ENCODE peak calls at places on chromosomes 16 and 17, in nine cellular contexts. One of them, this sample, is unnamed.

GRCh38 chr16:19005561-19006445 is 22.1 kb downstream of the TMC7 start:
- DNase-seq in A549: peak
- DNase-seq in fibroblast of lung: peak
- DNase-seq in RWPE2: peak
- DNase-seq in A673: peak
- DNase-seq in HFF-Myc: no peak
- DNase-seq in stomach: peak
- DNase-seq in choroid plexus epithelial cell: no peak
- DNase-seq in cardiac muscle cell: no peak
- DNase-seq in this sample: no peak

GRCh38 chr16:12639044-12639443 is 164.6 kb downstream of the CPPED1 start:
- DNase-seq in fibroblast of lung: peak
- DNase-seq in A549: no peak
- DNase-seq in choroid plexus epithelial cell: peak
- DNase-seq in stomach: no peak
- DNase-seq in A673: no peak
- DNase-seq in HFF-Myc: peak
- DNase-seq in cardiac muscle cell: no peak
- DNase-seq in RWPE2: no peak
- DNase-seq in this sample: no peak

GRCh38 chr17:50883850-50884291 is 17.7 kb upstream of the TOB1 start:
- DNase-seq in A673: no peak
- DNase-seq in fibroblast of lung: no peak
- DNase-seq in A549: no peak
- DNase-seq in RWPE2: no peak
- DNase-seq in HFF-Myc: no peak
- DNase-seq in choroid plexus epithelial cell: no peak
- DNase-seq in stomach: peak
- DNase-seq in cardiac muscle cell: peak
- DNase-seq in this sample: no peak

GRCh38 chr17:80126449-80126715 is 20.5 kb downstream of the EIF4A3 start:
- DNase-seq in choroid plexus epithelial cell: peak
- DNase-seq in A549: no peak
- DNase-seq in HFF-Myc: no peak
- DNase-seq in fibroblast of lung: no peak
- DNase-seq in stomach: no peak
- DNase-seq in RWPE2: peak
- DNase-seq in cardiac muscle cell: no peak
- DNase-seq in A673: no peak
- DNase-seq in this sample: no peak

GRCh38 chr17:36188891-36189306 is 7.7 kb downstream of the CCL3L1 start:
- DNase-seq in A549: no peak
- DNase-seq in RWPE2: no peak
- DNase-seq in A673: no peak
- DNase-seq in cardiac muscle cell: peak
- DNase-seq in stomach: no peak
- DNase-seq in choroid plexus epithelial cell: no peak
- DNase-seq in fibroblast of lung: no peak
- DNase-seq in HFF-Myc: no peak
- DNase-seq in this sample: no peak

GRCh38 chr16:14527411-14528044 is 102.5 kb downstream of the PARN start:
- DNase-seq in RWPE2: no peak
- DNase-seq in choroid plexus epithelial cell: peak
- DNase-seq in cardiac muscle cell: peak
- DNase-seq in HFF-Myc: no peak
- DNase-seq in A549: no peak
- DNase-seq in fibroblast of lung: peak
- DNase-seq in stomach: no peak
- DNase-seq in A673: no peak
- DNase-seq in this sample: no peak

GRCh38 chr16:12010388-12011251 is 34.1 kb downstream of the SNX29 start:
- DNase-seq in A673: no peak
- DNase-seq in fibroblast of lung: no peak
- DNase-seq in HFF-Myc: no peak
- DNase-seq in cardiac muscle cell: peak
- DNase-seq in stomach: no peak
- DNase-seq in RWPE2: no peak
- DNase-seq in choroid plexus epithelial cell: peak
- DNase-seq in A549: no peak
- DNase-seq in this sample: no peak

GRCh38 chr16:56814537-56815432 is 50.2 kb upstream of the SLC12A3 start:
- DNase-seq in cardiac muscle cell: peak
- DNase-seq in HFF-Myc: no peak
- DNase-seq in fibroblast of lung: peak
- DNase-seq in choroid plexus epithelial cell: no peak
- DNase-seq in stomach: no peak
- DNase-seq in A673: no peak
- DNase-seq in RWPE2: no peak
- DNase-seq in A549: peak
- DNase-seq in this sample: no peak

GRCh38 chr17:62631936-62632924 is 4.8 kb downstream of the MRC2 start:
- DNase-seq in choroid plexus epithelial cell: no peak
- DNase-seq in RWPE2: no peak
- DNase-seq in stomach: no peak
- DNase-seq in A673: no peak
- DNase-seq in cardiac muscle cell: no peak
- DNase-seq in A549: no peak
- DNase-seq in fibroblast of lung: no peak
- DNase-seq in HFF-Myc: no peak
- DNase-seq in this sample: no peak

GRCh38 chr16:26672206-26672605 is 394.5 kb upstream of the C16orf82 start:
- DNase-seq in stomach: no peak
- DNase-seq in choroid plexus epithelial cell: no peak
- DNase-seq in A549: no peak
- DNase-seq in HFF-Myc: no peak
- DNase-seq in RWPE2: no peak
- DNase-seq in A673: peak
- DNase-seq in cardiac muscle cell: no peak
- DNase-seq in fibroblast of lung: no peak
- DNase-seq in this sample: no peak

GRCh38 chr17:78672880-78673371 is 95.7 kb upstream of the DNAH17 start:
- DNase-seq in stomach: no peak
- DNase-seq in A549: no peak
- DNase-seq in A673: no peak
- DNase-seq in choroid plexus epithelial cell: no peak
- DNase-seq in RWPE2: no peak
- DNase-seq in HFF-Myc: no peak
- DNase-seq in fibroblast of lung: no peak
- DNase-seq in cardiac muscle cell: peak
- DNase-seq in this sample: peak

GRCh38 chr16:82814059-82814458 is 187.3 kb downstream of the CDH13 start:
- DNase-seq in cardiac muscle cell: no peak
- DNase-seq in stomach: no peak
- DNase-seq in RWPE2: no peak
- DNase-seq in fibroblast of lung: no peak
- DNase-seq in A673: no peak
- DNase-seq in A549: no peak
- DNase-seq in choroid plexus epithelial cell: no peak
- DNase-seq in HFF-Myc: no peak
- DNase-seq in this sample: no peak

GRCh38 chr17:80475949-80476876 is at the start of gene NPTX1:
- DNase-seq in RWPE2: no peak
- DNase-seq in stomach: no peak
- DNase-seq in A549: no peak
- DNase-seq in fibroblast of lung: no peak
- DNase-seq in cardiac muscle cell: peak
- DNase-seq in HFF-Myc: no peak
- DNase-seq in A673: no peak
- DNase-seq in choroid plexus epithelial cell: peak
- DNase-seq in this sample: no peak

GRCh38 chr16:12255919-12256665 is 279.6 kb downstream of the SNX29 start:
- DNase-seq in HFF-Myc: no peak
- DNase-seq in A549: no peak
- DNase-seq in choroid plexus epithelial cell: no peak
- DNase-seq in stomach: no peak
- DNase-seq in cardiac muscle cell: no peak
- DNase-seq in fibroblast of lung: no peak
- DNase-seq in A673: no peak
- DNase-seq in RWPE2: no peak
- DNase-seq in this sample: no peak

GRCh38 chr16:67661101-67661661 is 421 bp downstream of the PARD6A start:
- DNase-seq in cardiac muscle cell: peak
- DNase-seq in A673: no peak
- DNase-seq in choroid plexus epithelial cell: peak
- DNase-seq in stomach: no peak
- DNase-seq in RWPE2: no peak
- DNase-seq in A549: peak
- DNase-seq in fibroblast of lung: peak
- DNase-seq in HFF-Myc: no peak
- DNase-seq in this sample: peak

GRCh38 chr17:59427425-59427921 is 96.0 kb downstream of the YPEL2 start:
- DNase-seq in stomach: no peak
- DNase-seq in choroid plexus epithelial cell: peak
- DNase-seq in cardiac muscle cell: peak
- DNase-seq in HFF-Myc: no peak
- DNase-seq in fibroblast of lung: peak
- DNase-seq in RWPE2: no peak
- DNase-seq in A673: no peak
- DNase-seq in A549: no peak
- DNase-seq in this sample: no peak

GRCh38 chr17:34584805-34585416 is 5.5 kb downstream of the TMEM132E start:
- DNase-seq in A673: peak
- DNase-seq in stomach: no peak
- DNase-seq in HFF-Myc: no peak
- DNase-seq in cardiac muscle cell: peak
- DNase-seq in RWPE2: no peak
- DNase-seq in A549: peak
- DNase-seq in fibroblast of lung: peak
- DNase-seq in choroid plexus epithelial cell: peak
- DNase-seq in this sample: no peak

DNA sequence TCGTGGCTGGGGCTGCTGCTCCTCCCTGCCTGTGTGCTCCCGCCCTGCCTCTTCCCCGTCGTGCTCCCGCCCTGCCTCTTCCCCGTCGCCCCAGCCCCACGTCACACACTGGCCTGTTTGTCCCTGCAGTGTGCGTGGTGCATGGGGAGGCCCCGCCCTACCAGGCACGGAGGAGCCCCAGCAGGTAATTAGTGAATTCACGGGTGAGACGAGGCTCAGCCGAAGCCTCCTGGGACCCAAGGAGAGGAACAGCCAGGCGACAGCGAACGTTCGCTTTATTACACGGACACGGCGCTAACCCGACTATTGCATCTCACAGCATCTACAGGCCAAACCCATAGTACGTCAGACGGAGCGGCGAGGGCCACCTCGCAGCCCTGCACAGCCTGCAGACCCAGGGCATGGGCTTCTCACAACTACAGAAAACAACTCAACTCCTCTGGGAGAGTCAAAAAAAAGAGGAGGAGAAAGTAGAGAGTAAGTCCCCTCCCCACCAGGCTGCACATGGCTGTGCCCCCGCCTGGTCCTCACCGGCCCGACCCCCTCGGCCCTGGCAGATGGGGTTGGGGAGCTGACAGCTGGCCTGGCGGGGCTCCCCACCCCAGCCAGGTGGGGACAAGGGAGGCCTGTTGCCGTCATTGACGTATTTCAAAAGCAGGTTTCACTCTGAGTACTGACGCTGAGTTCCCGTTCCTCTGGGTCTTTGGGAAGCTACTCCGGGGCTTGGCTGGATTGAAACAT is 4.3 kb upstream of the PABPN1L start:
- DNase-seq in A673: no peak
- DNase-seq in fibroblast of lung: no peak
- DNase-seq in HFF-Myc: no peak
- DNase-seq in stomach: no peak
- DNase-seq in cardiac muscle cell: no peak
- DNase-seq in choroid plexus epithelial cell: no peak
- DNase-seq in A549: no peak
- DNase-seq in RWPE2: no peak
- DNase-seq in this sample: no peak
- H3K4me3 ChIP-seq in A673: no peak
- H3K4me3 ChIP-seq in fibroblast of lung: no peak
- H3K4me3 ChIP-seq in HFF-Myc: no peak
- H3K4me3 ChIP-seq in stomach: no peak
- H3K4me3 ChIP-seq in cardiac muscle cell: no peak
- H3K4me3 ChIP-seq in choroid plexus epithelial cell: no peak
- H3K4me3 ChIP-seq in A549: no peak
- H3K4me3 ChIP-seq in RWPE2: no peak
- H3K4me3 ChIP-seq in this sample: no peak

GRCh38 chr17:41284546-41284945 is 9.0 kb downstream of the KRTAP9-7 start:
- DNase-seq in RWPE2: no peak
- DNase-seq in A673: peak
- DNase-seq in stomach: no peak
- DNase-seq in fibroblast of lung: no peak
- DNase-seq in choroid plexus epithelial cell: no peak
- DNase-seq in HFF-Myc: peak
- DNase-seq in A549: no peak
- DNase-seq in cardiac muscle cell: no peak
- DNase-seq in this sample: no peak
- TF ChIP-seq CTCF in RWPE2: no peak
- TF ChIP-seq CTCF in A673: no peak
- TF ChIP-seq CTCF in stomach: no peak
- TF ChIP-seq CTCF in fibroblast of lung: no peak
- TF ChIP-seq CTCF in choroid plexus epithelial cell: no peak
- TF ChIP-seq CTCF in HFF-Myc: no peak
- TF ChIP-seq CTCF in A549: no peak
- TF ChIP-seq CTCF in cardiac muscle cell: no peak
- TF ChIP-seq CTCF in this sample: no peak

DNA sequence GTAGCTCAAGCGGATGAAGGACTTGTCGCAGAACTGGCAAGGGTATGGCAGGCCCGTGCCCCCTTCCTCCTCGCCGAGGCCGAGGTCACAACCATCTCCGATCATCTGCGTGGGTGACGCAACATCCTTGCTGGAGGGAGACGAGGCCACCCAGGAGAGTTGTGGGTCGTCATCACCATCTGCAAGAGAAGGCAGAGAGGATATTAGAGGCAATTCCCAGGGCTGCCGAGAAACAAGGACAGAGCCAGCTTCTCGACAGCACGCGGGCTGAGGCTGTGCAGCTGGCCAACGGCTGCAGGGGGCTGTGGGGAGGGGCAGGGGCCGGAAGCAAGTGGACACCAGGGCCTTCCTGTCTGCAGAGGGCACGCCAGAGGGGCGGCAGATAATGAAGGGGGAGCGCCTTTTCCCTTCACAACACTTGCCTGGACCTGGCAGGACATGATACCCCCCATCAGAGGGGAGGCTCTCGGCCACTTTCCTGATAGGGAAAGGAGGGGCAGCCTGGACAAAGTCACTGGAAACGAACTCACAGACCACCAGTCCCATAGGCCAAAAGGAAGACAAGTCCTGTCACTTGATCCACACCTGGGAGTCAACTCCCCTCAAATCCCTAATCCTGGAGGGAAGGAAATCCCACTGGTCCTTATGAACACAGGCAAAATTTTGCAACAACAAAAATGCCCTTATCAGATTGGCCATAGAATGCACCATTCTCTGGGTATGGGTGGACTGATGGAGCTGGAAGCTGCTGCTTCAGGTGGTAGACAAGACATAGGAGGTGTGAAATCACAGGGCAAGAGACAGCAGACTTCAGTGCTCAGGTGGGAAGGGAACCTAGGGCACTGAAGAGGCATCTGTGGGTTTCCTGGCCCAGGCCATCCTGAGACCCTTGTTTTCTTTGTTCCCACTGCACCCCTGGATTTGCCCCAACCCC is 216.9 kb downstream of the ZNF423 start:
- DNase-seq in HFF-Myc: no peak
- DNase-seq in A549: no peak
- DNase-seq in RWPE2: no peak
- DNase-seq in fibroblast of lung: no peak
- DNase-seq in choroid plexus epithelial cell: peak
- DNase-seq in stomach: no peak
- DNase-seq in cardiac muscle cell: peak
- DNase-seq in A673: no peak
- DNase-seq in this sample: no peak
- H3K4me3 ChIP-seq in HFF-Myc: no peak
- H3K4me3 ChIP-seq in A549: no peak
- H3K4me3 ChIP-seq in RWPE2: no peak
- H3K4me3 ChIP-seq in fibroblast of lung: no peak
- H3K4me3 ChIP-seq in choroid plexus epithelial cell: no peak
- H3K4me3 ChIP-seq in stomach: no peak
- H3K4me3 ChIP-seq in cardiac muscle cell: no peak
- H3K4me3 ChIP-seq in A673: no peak
- H3K4me3 ChIP-seq in this sample: no peak

GRCh38 chr17:46876353-46876887 is 25.0 kb downstream of the WNT9B start:
- DNase-seq in RWPE2: no peak
- DNase-seq in fibroblast of lung: no peak
- DNase-seq in A549: no peak
- DNase-seq in stomach: peak
- DNase-seq in A673: no peak
- DNase-seq in cardiac muscle cell: no peak
- DNase-seq in choroid plexus epithelial cell: no peak
- DNase-seq in HFF-Myc: no peak
- DNase-seq in this sample: no peak
- TF ChIP-seq CTCF in RWPE2: peak
- TF ChIP-seq CTCF in fibroblast of lung: peak
- TF ChIP-seq CTCF in A549: peak
- TF ChIP-seq CTCF in stomach: peak
- TF ChIP-seq CTCF in A673: no peak
- TF ChIP-seq CTCF in cardiac muscle cell: peak
- TF ChIP-seq CTCF in choroid plexus epithelial cell: peak
- TF ChIP-seq CTCF in HFF-Myc: peak
- TF ChIP-seq CTCF in this sample: peak

This sample was measured in retinal pigment epithelial cell.